ENCODE peak calls at places on chromosomes 1 and 21, in four cellular contexts. H is brain microvascular endothelial cell, F is HAP-1, Z is mammary epithelial cell. S is an unnamed sample.

GRCh38 chr1:116426401-116426800 is 53.4 kb downstream of the ATP1A1 start:
- DNase-seq in H (no peak), Z (no peak), F (no peak), S (no peak)

GRCh38 chr1:204285438-204286322 is 71.9 kb upstream of the GOLT1A start:
- DNase-seq in Z (no peak), H (no peak), F (no peak), S (no peak)

GRCh38 chr1:67674260-67675011 is 10.6 kb upstream of the GADD45A start:
- DNase-seq in F (no peak), Z (no peak), H (peak), S (no peak)

GRCh38 chr1:26857473-26857872 is 5.5 kb upstream of the SFN start:
- DNase-seq in F (no peak), Z (no peak), H (no peak), S (no peak)

GRCh38 chr1:112444269-112444668 is 48.3 kb downstream of the CTTNBP2NL start:
- DNase-seq in Z (peak), F (no peak), H (peak), S (no peak)

GRCh38 chr21:24112020-24112419 is 1495.3 kb downstream of the MRPL39 start:
- DNase-seq in H (no peak), F (no peak), Z (no peak), S (no peak)

GRCh38 chr1:82154231-82154630 is 353.5 kb downstream of the ADGRL2 start:
- DNase-seq in Z (no peak), H (no peak), F (peak), S (no peak)

GRCh38 chr1:109186704-109187071 is 27.0 kb upstream of the SARS1 start:
- DNase-seq in H (no peak), F (no peak), Z (no peak), S (no peak)

GRCh38 chr1:998051-998821 is 1.7 kb downstream of the HES4 start:
- DNase-seq in F (peak), H (no peak), Z (no peak), S (no peak)

GRCh38 chr1:17475729-17476128 is 36.3 kb upstream of the RCC2 start:
- DNase-seq in Z (peak), F (no peak), H (peak), S (peak)

GRCh38 chr1:13730301-13730700 is 30.3 kb downstream of the PRDM2 start:
- DNase-seq in F (no peak), H (no peak), Z (no peak), S (no peak)

GRCh38 chr1:2091611-2092604 is 41.7 kb downstream of the PRKCZ start:
- DNase-seq in F (peak), H (peak), Z (no peak), S (no peak)

GRCh38 chr1:30506785-30507312 is 216.5 kb downstream of the MATN1 start:
- DNase-seq in Z (no peak), F (no peak), H (no peak), S (no peak)

GRCh38 chr1:24119859-24120756 is 8.2 kb upstream of the MYOM3 start:
- DNase-seq in H (no peak), Z (peak), F (no peak), S (no peak)

DNA sequence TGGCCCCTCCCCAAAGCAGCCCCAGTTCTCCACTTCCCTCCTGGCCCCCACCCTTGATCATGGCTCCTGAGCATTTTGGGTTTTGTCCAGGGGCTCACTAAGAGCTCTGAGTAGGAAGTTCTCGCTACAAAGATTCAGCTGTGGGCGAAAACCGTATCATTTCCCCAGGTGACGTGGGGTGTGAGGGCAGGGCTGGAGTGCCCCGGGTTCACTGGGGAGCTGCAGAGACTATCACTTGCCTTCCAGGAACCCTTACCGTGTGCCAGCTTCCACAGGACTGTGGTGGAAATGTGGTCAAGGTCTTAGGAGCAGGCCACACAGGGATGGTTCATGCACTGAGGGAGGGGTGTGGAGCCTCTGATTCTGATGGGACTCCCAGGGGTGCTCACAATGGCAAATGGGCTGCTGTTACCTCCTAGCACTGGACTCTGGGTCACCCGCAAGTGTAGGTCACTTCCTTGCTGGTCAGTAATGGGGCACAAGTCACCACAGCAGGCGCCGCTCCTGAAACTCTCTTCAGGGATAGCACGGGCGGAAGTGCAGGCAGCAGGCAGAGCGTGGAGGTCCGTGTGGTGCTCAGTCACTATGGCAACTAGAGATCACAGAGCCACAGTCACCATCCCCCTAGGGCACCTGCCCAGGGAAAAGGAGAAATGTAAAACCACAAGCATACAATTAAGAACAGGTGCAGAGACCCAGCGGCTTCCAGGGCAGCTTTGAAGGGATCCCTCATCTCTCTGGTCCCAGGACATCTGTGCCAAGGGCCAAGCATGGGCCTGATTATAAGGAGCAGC is 35.4 kb downstream of the RSPH1 start:
- DNase-seq in F (no peak), Z (no peak), H (no peak), S (no peak)
- H3K4me3 ChIP-seq in F (no peak), Z (no peak), H (no peak), S (no peak)

GRCh38 chr1:226408285-226409184 is 642 bp upstream of the PARP1 start:
- DNase-seq in Z (no peak), F (no peak), H (no peak), S (no peak)
- H3K4me3 ChIP-seq in Z (no peak), F (peak), H (peak), S (peak)

GRCh38 chr1:47895436-47895835 is 101.7 kb downstream of the TRABD2B start:
- DNase-seq in F (no peak), Z (no peak), H (no peak), S (no peak)
- H3K4me3 ChIP-seq in F (no peak), Z (no peak), H (no peak), S (no peak)

GRCh38 chr1:69569281-69569970 is 1.7 kb downstream of the LRRC7 start:
- DNase-seq in H (no peak), Z (no peak), F (peak), S (no peak)

GRCh38 chr1:69567847-69568434 is at the start of gene LRRC7:
- DNase-seq in Z (peak), F (peak), H (no peak), S (no peak)

GRCh38 chr1:69572921-69573320 is 5.2 kb downstream of the LRRC7 start:
- DNase-seq in Z (no peak), H (no peak), F (no peak), S (no peak)

GRCh38 chr1:69568435-69569280 is 936 bp downstream of the LRRC7 start:
- DNase-seq in Z (peak), H (no peak), F (peak), S (no peak)

DNA sequence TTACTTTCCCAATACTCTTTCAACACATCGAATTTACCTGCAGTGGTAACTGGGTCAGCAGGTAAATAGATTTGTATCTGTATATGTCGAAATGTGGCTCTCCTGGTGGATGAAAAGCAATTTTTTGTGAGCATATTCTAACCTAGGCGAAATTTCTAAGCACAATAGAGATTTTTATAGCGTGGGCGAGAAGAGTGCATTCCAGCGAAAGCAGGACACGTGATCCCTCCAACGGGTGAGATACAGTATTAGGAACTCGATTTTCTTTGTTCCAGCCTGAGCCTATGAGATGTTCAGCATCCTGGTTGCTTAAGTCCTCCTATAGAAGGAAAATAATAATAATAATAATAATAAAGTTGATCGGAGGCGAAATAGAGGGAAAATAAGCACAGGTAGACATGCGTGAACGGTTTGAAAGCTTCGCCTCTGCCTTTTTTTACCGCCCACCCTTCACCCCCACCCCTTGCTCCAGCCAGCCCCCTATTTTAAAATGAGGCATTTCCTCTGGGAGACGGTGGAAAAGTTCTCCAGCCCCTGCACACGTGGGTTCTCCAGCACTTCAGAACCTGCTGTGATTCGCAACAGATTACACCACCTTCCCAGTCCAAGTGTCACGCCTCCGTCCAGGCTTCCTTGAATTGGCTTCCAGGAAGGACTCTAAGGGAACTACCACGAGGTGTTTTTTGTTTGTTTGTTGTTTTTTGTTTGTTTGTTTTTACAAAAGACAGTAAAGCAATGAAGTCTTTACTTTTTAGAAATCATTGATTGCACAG is 2.4 kb downstream of the LRRC7 start:
- DNase-seq in H (peak), Z (no peak), F (peak), S (no peak)
- H3K4me3 ChIP-seq in H (peak), Z (no peak), F (peak), S (peak)

DNA sequence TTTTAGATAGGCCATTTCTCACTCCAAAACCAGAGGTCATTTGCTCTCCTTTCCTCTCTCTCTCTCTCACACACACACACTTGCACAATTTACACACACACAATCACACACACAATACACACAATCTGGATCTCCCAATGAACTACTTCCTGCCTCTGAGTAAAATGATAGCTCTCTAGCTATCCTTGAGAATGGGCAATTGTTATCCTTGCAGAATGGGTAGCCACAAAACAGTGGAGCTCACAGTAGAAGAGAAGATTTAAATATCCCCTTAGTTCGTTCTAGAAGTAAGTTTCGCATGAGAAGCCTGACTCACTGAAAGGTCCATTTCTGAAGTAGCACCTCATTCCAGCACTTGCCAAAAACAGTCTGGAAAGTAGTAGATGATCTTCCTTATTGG is 17.6 kb downstream of the PALMD start:
- DNase-seq in F (no peak), Z (no peak), H (no peak), S (no peak)
- H3K4me3 ChIP-seq in F (no peak), Z (no peak), H (no peak), S (no peak)

DNA sequence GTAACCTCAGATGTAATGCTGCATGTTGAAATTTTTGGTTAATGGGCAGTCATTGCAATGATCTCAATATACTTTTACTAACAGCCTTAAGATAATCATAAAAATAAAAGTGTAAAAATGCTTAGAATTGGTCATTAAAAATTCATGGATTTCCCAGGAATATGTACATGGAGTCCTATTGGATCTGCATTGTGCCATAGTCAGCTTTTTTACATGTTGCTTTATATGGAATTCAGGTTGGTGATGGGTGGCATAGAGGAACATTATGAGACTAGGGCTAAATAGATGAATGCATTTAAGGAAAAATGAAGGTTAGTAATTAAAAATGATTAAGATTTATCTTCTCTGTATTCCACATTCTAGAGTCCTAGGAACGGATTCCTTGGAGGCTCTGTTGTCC is 103.2 kb downstream of the SLC35F3 start:
- DNase-seq in H (no peak), Z (no peak), F (no peak), S (no peak)
- H3K4me3 ChIP-seq in H (no peak), Z (no peak), F (no peak), S (no peak)

GRCh38 chr1:235425357-235425756 is 58.1 kb downstream of the TBCE start:
- DNase-seq in Z (no peak), F (no peak), H (no peak), S (no peak)

GRCh38 chr1:235424092-235424491 is 56.9 kb downstream of the TBCE start:
- DNase-seq in H (no peak), F (no peak), Z (no peak), S (no peak)

GRCh38 chr1:235426143-235426542 is 58.9 kb downstream of the TBCE start:
- DNase-seq in H (no peak), F (no peak), Z (no peak), S (no peak)

GRCh38 chr1:235421751-235422150 is 54.5 kb downstream of the TBCE start:
- DNase-seq in H (no peak), Z (no peak), F (no peak), S (no peak)

GRCh38 chr1:235423214-235423652 is 56.0 kb downstream of the TBCE start:
- DNase-seq in F (no peak), H (no peak), Z (no peak), S (no peak)
- H3K4me3 ChIP-seq in F (no peak), H (no peak), Z (no peak), S (no peak)

S was measured in keratinocyte.